ENCODE peak calls at places on chromosomes 5 and 9, in seven cellular contexts. X, J, B, E, N, K and W are unnamed samples.

GRCh38 chr9:136733611-136734010 is 9.1 kb downstream of the LCN10 start:
- DNase-seq in E (no peak), B (no peak), K (no peak), J (no peak), N (no peak), X (no peak), W (no peak)

GRCh38 chr9:110980261-110980660 is 58.0 kb downstream of the LPAR1 start:
- DNase-seq in X (no peak), J (no peak), E (no peak), K (no peak), N (no peak), B (no peak), W (no peak)

GRCh38 chr9:16575878-16576245 is 294.6 kb downstream of the BNC2 start:
- DNase-seq in K (no peak), X (no peak), N (no peak), J (no peak), E (no peak), B (no peak), W (no peak)

GRCh38 chr5:73691301-73691700 is 65.3 kb downstream of the ARHGEF28 start:
- DNase-seq in X (no peak), B (no peak), E (no peak), K (no peak), J (no peak), N (no peak), W (no peak)

GRCh38 chr9:116058421-116058820 is 95.2 kb upstream of the PAPPA start:
- DNase-seq in E (no peak), N (no peak), J (no peak), X (no peak), B (no peak), K (no peak), W (no peak)

GRCh38 chr5:84688566-84688965 is 303.9 kb upstream of the EDIL3 start:
- DNase-seq in J (no peak), E (peak; percentile 84), K (no peak), X (no peak), B (no peak), N (no peak), W (peak; percentile 72)

GRCh38 chr9:126682113-126682810 is 68.5 kb downstream of the LMX1B start:
- DNase-seq in E (no peak), N (no peak), X (no peak), J (no peak), B (no peak), K (no peak), W (no peak)

GRCh38 chr9:126722252-126722921 is 82.5 kb upstream of the ZBTB43 start:
- DNase-seq in X (peak; percentile 95), E (peak; percentile 37), J (peak; percentile 29), K (peak; percentile 96), B (peak; percentile 97), N (peak; percentile 79), W (no peak)

GRCh38 chr9:117746263-117746662 is 42.1 kb downstream of the TLR4 start:
- DNase-seq in E (no peak), X (no peak), K (no peak), J (no peak), N (no peak), B (no peak), W (no peak)

GRCh38 chr9:2928386-2928785 is 84.5 kb upstream of the PUM3 start:
- DNase-seq in E (no peak), B (no peak), N (no peak), J (no peak), X (no peak), K (no peak), W (no peak)

GRCh38 chr5:11903614-11904269 is 504 bp downstream of the CTNND2 start:
- DNase-seq in X (peak; percentile 56), K (no peak), N (peak; percentile 66), J (no peak), B (no peak), E (no peak), W (no peak)

GRCh38 chr9:113509463-113509862 is 45.9 kb downstream of the RGS3 start:
- DNase-seq in E (no peak), X (peak; percentile 21), K (no peak), J (no peak), N (no peak), B (no peak), W (no peak)

GRCh38 chr9:70420267-70421019 is 6.0 kb upstream of the KLF9 start:
- DNase-seq in X (peak; percentile 97), K (peak; percentile 81), B (peak; percentile 99), E (peak; percentile 80), N (peak; percentile 97), J (peak; percentile 96), W (peak; percentile 88)

GRCh38 chr9:70421020-70421271 is 6.5 kb upstream of the KLF9 start:
- DNase-seq in N (no peak), X (no peak), J (no peak), E (no peak), K (no peak), B (no peak), W (no peak)

GRCh38 chr9:70422371-70423043 is 8.1 kb upstream of the KLF9 start:
- DNase-seq in K (no peak), N (no peak), B (no peak), J (no peak), X (no peak), E (no peak), W (no peak)

GRCh38 chr9:70419546-70420266 is 5.2 kb upstream of the KLF9 start:
- DNase-seq in K (peak; percentile 97), E (peak; percentile 98), N (peak; percentile 97), X (peak; percentile 99), B (peak; percentile 99), J (peak; percentile 97), W (peak; percentile 97)

GRCh38 chr9:70421272-70422180 is 7.1 kb upstream of the KLF9 start:
- DNase-seq in X (no peak), E (no peak), N (peak; percentile 32), K (peak; percentile 40), B (no peak), J (peak; percentile 42), W (no peak)
- H3K4me3 ChIP-seq in X (peak overlapping the region; percentile 55), E (peak overlapping the region; percentile 55), N (no peak overlapping the region), K (peak overlapping the region; percentile 57), B (no peak overlapping the region), J (peak overlapping the region; percentile 53), W (peak overlapping the region; percentile 50)

GRCh38 chr5:59034498-59035186 is 451.8 kb downstream of the RAB3C start:
- DNase-seq in K (no peak), B (no peak), E (peak; percentile 58), J (no peak), X (no peak), N (no peak), W (peak; percentile 60)
- H3K4me3 ChIP-seq in K (no peak overlapping the region), B (no peak overlapping the region), E (no peak overlapping the region), J (no peak overlapping the region), X (peak overlapping the region; percentile 4), N (no peak overlapping the region), W (peak overlapping the region; percentile 5)

GRCh38 chr5:150303660-150304411 is 1.1 kb upstream of the ARSI start:
- DNase-seq in X (no peak), K (no peak), E (no peak), B (no peak), N (no peak), J (no peak), W (no peak)

GRCh38 chr5:150301170-150301505 is 1.6 kb downstream of the ARSI start:
- DNase-seq in E (no peak), N (no peak), K (no peak), X (no peak), J (no peak), B (no peak), W (no peak)

GRCh38 chr5:150301901-150302300 is 804 bp downstream of the ARSI start:
- DNase-seq in J (no peak), N (no peak), K (no peak), E (no peak), X (no peak), B (no peak), W (no peak)

GRCh38 chr5:150303070-150303595 is 428 bp upstream of the ARSI start:
- DNase-seq in E (no peak), N (no peak), B (no peak), J (no peak), K (no peak), X (no peak), W (no peak)

GRCh38 chr5:150302301-150303069 is at the start of gene ARSI:
- DNase-seq in E (no peak), K (no peak), B (no peak), X (no peak), J (no peak), N (peak; percentile 32), W (no peak)
- H3K4me3 ChIP-seq in E (peak within 1 kb of the TSS; percentile 50), K (peak within 1 kb of the TSS; percentile 31), B (no peak within 1 kb of the TSS), X (peak within 1 kb of the TSS; percentile 45), J (peak within 1 kb of the TSS; percentile 44), N (peak within 1 kb of the TSS; percentile 5), W (peak within 1 kb of the TSS; percentile 36)

GRCh38 chr5:109703165-109703564 is 13.4 kb downstream of the MAN2A1 start:
- DNase-seq in B (no peak), K (no peak), N (no peak), E (no peak), J (no peak), X (no peak), W (no peak)

GRCh38 chr5:109705596-109705995 is 15.9 kb downstream of the MAN2A1 start:
- DNase-seq in B (no peak), N (no peak), X (no peak), E (peak; percentile 21), K (no peak), J (no peak), W (no peak)

GRCh38 chr5:109701779-109702178 is 12.1 kb downstream of the MAN2A1 start:
- DNase-seq in X (no peak), E (no peak), J (no peak), K (no peak), B (no peak), N (no peak), W (no peak)

GRCh38 chr5:109704255-109704952 is 14.7 kb downstream of the MAN2A1 start:
- DNase-seq in X (no peak), K (no peak), B (no peak), J (no peak), N (no peak), E (no peak), W (no peak)

GRCh38 chr5:109703827-109704226 is 14.1 kb downstream of the MAN2A1 start:
- DNase-seq in J (no peak), E (no peak), B (no peak), N (no peak), K (no peak), X (no peak), W (no peak)
- H3K4me3 ChIP-seq in J (no peak overlapping the region), E (no peak overlapping the region), B (no peak overlapping the region), N (no peak overlapping the region), K (no peak overlapping the region), X (no peak overlapping the region), W (no peak overlapping the region)